ENCODE peak calls at places on chromosomes 4 and X, in four cellular contexts. K, P, F and Q are unnamed samples.

GRCh38 chr4:99507762-99508161 is 3.1 kb upstream of the C4orf17 start:
- DNase-seq in K (no peak), P (no peak), F (no peak), Q (no peak)

GRCh38 chr4:13990596-13991589 is 363.4 kb upstream of the BOD1L1 start:
- DNase-seq in K (no peak), P (no peak), F (no peak), Q (no peak)

GRCh38 chr4:128718793-128719192 is 90.7 kb upstream of the JADE1 start:
- DNase-seq in K (no peak), P (no peak), F (no peak), Q (no peak)

GRCh38 chr4:152360045-152360410 is 175.9 kb downstream of the FBXW7 start:
- DNase-seq in K (no peak), P (no peak), F (no peak), Q (no peak)

GRCh38 chr4:155703486-155704227 is 37.0 kb downstream of the GUCY1A1 start:
- DNase-seq in K (no peak), P (no peak), F (no peak), Q (no peak)

GRCh38 chrX:153782324-153782723 is 1.5 kb downstream of the SRPK3 start:
- DNase-seq in K (peak), P (no peak), F (no peak), Q (no peak)

GRCh38 chrX:14027511-14028019 is 2.1 kb downstream of the GEMIN8 start:
- DNase-seq in K (no peak), P (no peak), F (no peak), Q (no peak)

GRCh38 chr4:3366893-3367775 is 74.3 kb downstream of the RGS12 start:
- DNase-seq in K (no peak), P (peak), F (no peak), Q (no peak)

GRCh38 chr4:19693949-19694597 is 557.6 kb upstream of the SLIT2 start:
- DNase-seq in K (no peak), P (no peak), F (no peak), Q (no peak)

GRCh38 chr4:100082852-100083251 is 107.4 kb downstream of the DDIT4L start:
- DNase-seq in K (no peak), P (no peak), F (no peak), Q (no peak)

GRCh38 chrX:54920610-54921426 is at the start of gene TRO:
- DNase-seq in K (no peak), P (peak), F (no peak), Q (no peak)

GRCh38 chr4:3416270-3416669 is 25.5 kb upstream of the HGFAC start:
- DNase-seq in K (no peak), P (no peak), F (no peak), Q (no peak)

GRCh38 chrX:109733658-109734022 is 583 bp upstream of the ACSL4 start:
- DNase-seq in K (no peak), P (no peak), F (no peak), Q (no peak)

GRCh38 chr4:165928601-165929000 is 55.6 kb downstream of the TLL1 start:
- DNase-seq in K (no peak), P (no peak), F (no peak), Q (no peak)

GRCh38 chr4:39472396-39472795 is 13.5 kb downstream of the LIAS start:
- DNase-seq in K (no peak), P (no peak), F (no peak), Q (no peak)

GRCh38 chr4:1445716-1446445 is 39.6 kb upstream of the NKX1-1 start:
- DNase-seq in K (no peak), P (no peak), F (no peak), Q (no peak)

GRCh38 chrX:31661280-31661679 is 589.4 kb upstream of the FTHL17 start:
- DNase-seq in K (no peak), P (no peak), F (no peak), Q (no peak)

GRCh38 chr4:108571027-108571569 is 49.3 kb upstream of the RPL34 start:
- DNase-seq in K (no peak), P (no peak), F (no peak), Q (no peak)

GRCh38 chrX:138946941-138947340 is 235.4 kb upstream of the FGF13 start:
- DNase-seq in K (no peak), P (no peak), F (no peak), Q (no peak)

GRCh38 chr4:10281996-10282395 is 165.4 kb upstream of the WDR1 start:
- DNase-seq in K (no peak), P (no peak), F (no peak), Q (no peak)

GRCh38 chrX:71636438-71637252 is 18.3 kb upstream of the CXCR3 start:
- DNase-seq in K (no peak), P (no peak), F (no peak), Q (no peak)

GRCh38 chrX:47854474-47854873 is 17.8 kb downstream of the ZNF81 start:
- DNase-seq in K (no peak), P (peak), F (no peak), Q (no peak)

GRCh38 chr4:80831383-80832361 is 198.8 kb upstream of the BMP3 start:
- DNase-seq in K (no peak), P (no peak), F (no peak), Q (no peak)
- TF ChIP-seq SIN3A in K (no peak), P (no peak), F (no peak), Q (no peak)

GRCh38 chrX:148265829-148266228 is 234.6 kb upstream of the AFF2 start:
- DNase-seq in K (no peak), P (no peak), F (no peak), Q (no peak)

GRCh38 chrX:148269513-148269912 is 230.9 kb upstream of the AFF2 start:
- DNase-seq in K (no peak), P (no peak), F (no peak), Q (no peak)

GRCh38 chrX:148271263-148271662 is 229.2 kb upstream of the AFF2 start:
- DNase-seq in K (no peak), P (no peak), F (no peak), Q (no peak)

GRCh38 chrX:148268646-148269045 is 231.8 kb upstream of the AFF2 start:
- DNase-seq in K (no peak), P (no peak), F (no peak), Q (no peak)

GRCh38 chrX:148270499-148270898 is 229.9 kb upstream of the AFF2 start:
- DNase-seq in K (no peak), P (no peak), F (no peak), Q (no peak)
- TF ChIP-seq SIN3A in K (no peak), P (no peak), F (no peak), Q (no peak)

GRCh38 chrX:100194073-100194775 is 215.8 kb downstream of the PCDH19 start:
- DNase-seq in K (no peak), P (no peak), F (no peak), Q (no peak)
- TF ChIP-seq SIN3A in K (no peak), P (no peak), F (no peak), Q (no peak)

GRCh38 chr4:146640021-146640425 is 1.3 kb downstream of the POU4F2 start:
- DNase-seq in K (no peak), P (no peak), F (no peak), Q (no peak)
- TF ChIP-seq SIN3A in K (no peak), P (no peak), F (no peak), Q (no peak)

GRCh38 chr4:76058888-76059426 is 15.6 kb upstream of the ART3 start:
- DNase-seq in K (no peak), P (no peak), F (no peak), Q (no peak)

GRCh38 chr4:76058302-76058701 is 16.2 kb upstream of the ART3 start:
- DNase-seq in K (no peak), P (no peak), F (no peak), Q (no peak)

GRCh38 chr4:76055005-76055404 is 19.1 kb upstream of the CXCL11 start:
- DNase-seq in K (no peak), P (no peak), F (no peak), Q (no peak)

GRCh38 chr4:76053730-76054129 is 17.9 kb upstream of the CXCL11 start:
- DNase-seq in K (no peak), P (no peak), F (no peak), Q (no peak)

GRCh38 chr4:76055421-76055820 is 19.1 kb upstream of the ART3 start:
- DNase-seq in K (no peak), P (no peak), F (no peak), Q (no peak)
- TF ChIP-seq SIN3A in K (no peak), P (no peak), F (no peak), Q (no peak)

DNA sequence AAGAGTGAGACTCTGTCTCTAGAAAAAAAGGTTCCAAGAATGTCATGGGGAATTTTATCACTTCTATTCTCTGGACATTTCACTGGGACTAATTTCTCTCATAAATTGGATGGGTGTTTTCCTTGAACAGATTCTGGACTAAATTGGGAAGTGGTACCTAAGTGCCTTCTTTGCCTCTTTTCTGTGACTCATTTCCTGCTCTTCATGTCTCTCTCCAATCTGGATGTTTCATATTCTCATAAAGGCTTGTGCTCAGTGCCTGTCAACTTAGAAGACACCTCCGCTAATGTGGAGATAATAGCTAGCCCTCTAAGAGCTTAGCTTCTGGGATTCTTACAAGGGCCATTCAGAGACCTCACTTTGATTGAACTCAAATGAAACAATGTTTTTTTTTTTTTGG is 38.0 kb upstream of the IGFBP7 start:
- DNase-seq in K (no peak), P (no peak), F (no peak), Q (no peak)
- TF ChIP-seq SIN3A in K (no peak), P (no peak), F (no peak), Q (no peak)

GRCh38 chrX:130623508-130623907 is 221.7 kb downstream of the RBMX2 start:
- DNase-seq in K (no peak), P (no peak), F (no peak), Q (no peak)

GRCh38 chrX:130625381-130625780 is 223.6 kb downstream of the RBMX2 start:
- DNase-seq in K (no peak), P (no peak), F (no peak), Q (no peak)

GRCh38 chrX:130628522-130628921 is 226.7 kb downstream of the RBMX2 start:
- DNase-seq in K (no peak), P (no peak), F (no peak), Q (no peak)

GRCh38 chrX:130631011-130631410 is 229.2 kb downstream of the RBMX2 start:
- DNase-seq in K (no peak), P (no peak), F (no peak), Q (no peak)

DNA sequence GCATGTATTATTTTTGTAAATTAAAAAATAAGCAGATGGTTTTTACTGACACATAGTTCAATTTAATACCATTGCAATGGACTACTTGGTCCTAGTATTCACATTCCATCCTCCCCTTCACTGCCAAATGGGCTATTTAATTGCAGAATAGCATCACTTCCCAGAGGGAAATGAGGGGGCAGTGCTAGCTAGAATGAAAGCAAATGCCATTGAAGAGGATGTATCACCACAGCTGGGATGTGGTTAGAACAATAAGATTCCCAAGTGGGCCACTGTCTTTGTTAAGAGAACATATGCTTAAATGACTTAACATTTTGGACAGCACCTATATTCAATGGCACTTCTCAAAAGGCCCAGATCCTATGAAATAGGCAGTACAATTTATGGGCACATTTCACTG is 224.7 kb downstream of the RBMX2 start:
- DNase-seq in K (no peak), P (no peak), F (no peak), Q (no peak)
- TF ChIP-seq SIN3A in K (no peak), P (no peak), F (no peak), Q (no peak)

DNA sequence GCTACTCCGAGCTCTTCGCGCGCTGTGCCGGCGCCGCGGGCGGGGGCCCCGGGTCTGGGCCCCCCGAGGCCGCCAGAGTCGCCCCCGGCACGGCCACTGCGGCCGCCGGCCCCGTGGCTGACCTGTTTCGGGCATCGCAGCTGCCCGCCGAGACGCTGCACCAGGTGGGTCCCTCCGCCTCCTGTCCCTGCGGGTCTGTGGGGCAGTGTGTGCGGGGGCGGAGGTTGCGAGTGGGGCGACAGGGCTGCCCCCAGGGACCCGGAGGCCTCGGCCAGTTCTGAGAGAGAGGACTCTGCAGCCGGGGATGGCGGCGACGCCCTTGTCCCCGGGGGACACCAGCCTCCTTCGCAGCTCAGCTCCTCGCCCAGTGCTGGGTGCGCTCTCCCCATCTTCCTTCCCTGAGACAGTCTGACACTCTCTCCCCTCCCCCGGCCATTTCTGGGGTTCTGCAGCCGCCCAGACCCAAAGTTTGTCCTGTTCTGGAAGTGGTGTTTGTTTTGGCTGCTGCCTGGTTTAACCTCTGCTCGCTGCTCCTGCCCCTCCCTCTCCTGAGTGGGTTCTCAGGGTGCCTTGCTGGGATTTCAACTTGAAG is 609 bp downstream of the REPS2 start:
- DNase-seq in K (peak), P (no peak), F (no peak), Q (no peak)
- TF ChIP-seq SIN3A in K (no peak), P (no peak), F (no peak), Q (no peak)